ENCODE peak calls at places on chromosomes 5 and 9, in six cellular contexts. One of them, this sample, is unnamed.

GRCh38 chr5:93267736-93268135 is 313.3 kb downstream of the NR2F1-AS1 start:
- DNase-seq in SK-N-SH: no peak
- DNase-seq in GM12878: no peak
- DNase-seq in K562: no peak
- DNase-seq in H1: no peak
- DNase-seq in HepG2: no peak
- DNase-seq in this sample: no peak

GRCh38 chr5:38961691-38962090 is 112.5 kb downstream of the RICTOR start:
- DNase-seq in SK-N-SH: no peak
- DNase-seq in HepG2: no peak
- DNase-seq in K562: no peak
- DNase-seq in H1: no peak
- DNase-seq in GM12878: no peak
- DNase-seq in this sample: no peak

GRCh38 chr5:141692919-141693848 is 11.2 kb upstream of the ARAP3 start:
- DNase-seq in H1: no peak
- DNase-seq in GM12878: no peak
- DNase-seq in K562: peak; percentile 71
- DNase-seq in SK-N-SH: no peak
- DNase-seq in HepG2: no peak
- DNase-seq in this sample: no peak

GRCh38 chr5:9059920-9060691 is 485.8 kb downstream of the SEMA5A start:
- DNase-seq in SK-N-SH: no peak
- DNase-seq in H1: no peak
- DNase-seq in K562: no peak
- DNase-seq in GM12878: no peak
- DNase-seq in HepG2: no peak
- DNase-seq in this sample: no peak

GRCh38 chr5:2129581-2130272 is 247.0 kb upstream of the IRX4 start:
- DNase-seq in K562: no peak
- DNase-seq in HepG2: no peak
- DNase-seq in H1: no peak
- DNase-seq in SK-N-SH: no peak
- DNase-seq in GM12878: no peak
- DNase-seq in this sample: no peak

GRCh38 chr5:83956386-83956785 is 235.7 kb upstream of the HAPLN1 start:
- DNase-seq in H1: no peak
- DNase-seq in HepG2: no peak
- DNase-seq in SK-N-SH: no peak
- DNase-seq in K562: no peak
- DNase-seq in GM12878: no peak
- DNase-seq in this sample: no peak

GRCh38 chr5:145466533-145466932 is 368.6 kb downstream of the PRELID2 start:
- DNase-seq in K562: no peak
- DNase-seq in HepG2: no peak
- DNase-seq in GM12878: no peak
- DNase-seq in H1: no peak
- DNase-seq in SK-N-SH: no peak
- DNase-seq in this sample: no peak

GRCh38 chr9:78692871-78693270 is 395.9 kb downstream of the PSAT1 start:
- DNase-seq in H1: no peak
- DNase-seq in K562: no peak
- DNase-seq in SK-N-SH: no peak
- DNase-seq in HepG2: no peak
- DNase-seq in GM12878: no peak
- DNase-seq in this sample: no peak

GRCh38 chr5:92923885-92924284 is 657.1 kb downstream of the NR2F1-AS1 start:
- DNase-seq in GM12878: no peak
- DNase-seq in SK-N-SH: no peak
- DNase-seq in K562: no peak
- DNase-seq in HepG2: no peak
- DNase-seq in H1: no peak
- DNase-seq in this sample: no peak

GRCh38 chr5:115262405-115263247 is at the start of gene PGGT1B:
- DNase-seq in SK-N-SH: peak; percentile 90
- DNase-seq in GM12878: peak; percentile 19
- DNase-seq in K562: peak; percentile 76
- DNase-seq in H1: peak; percentile 86
- DNase-seq in HepG2: peak; percentile 58
- DNase-seq in this sample: peak; percentile 32

GRCh38 chr9:12732971-12733370 is 39.8 kb downstream of the TYRP1 start:
- DNase-seq in SK-N-SH: no peak
- DNase-seq in HepG2: no peak
- DNase-seq in K562: no peak
- DNase-seq in H1: no peak
- DNase-seq in GM12878: no peak
- DNase-seq in this sample: no peak

GRCh38 chr5:180601591-180602480 is 10.5 kb upstream of the SCGB3A1 start:
- DNase-seq in K562: no peak
- DNase-seq in HepG2: no peak
- DNase-seq in H1: no peak
- DNase-seq in SK-N-SH: peak; percentile 40
- DNase-seq in GM12878: no peak
- DNase-seq in this sample: no peak

DNA sequence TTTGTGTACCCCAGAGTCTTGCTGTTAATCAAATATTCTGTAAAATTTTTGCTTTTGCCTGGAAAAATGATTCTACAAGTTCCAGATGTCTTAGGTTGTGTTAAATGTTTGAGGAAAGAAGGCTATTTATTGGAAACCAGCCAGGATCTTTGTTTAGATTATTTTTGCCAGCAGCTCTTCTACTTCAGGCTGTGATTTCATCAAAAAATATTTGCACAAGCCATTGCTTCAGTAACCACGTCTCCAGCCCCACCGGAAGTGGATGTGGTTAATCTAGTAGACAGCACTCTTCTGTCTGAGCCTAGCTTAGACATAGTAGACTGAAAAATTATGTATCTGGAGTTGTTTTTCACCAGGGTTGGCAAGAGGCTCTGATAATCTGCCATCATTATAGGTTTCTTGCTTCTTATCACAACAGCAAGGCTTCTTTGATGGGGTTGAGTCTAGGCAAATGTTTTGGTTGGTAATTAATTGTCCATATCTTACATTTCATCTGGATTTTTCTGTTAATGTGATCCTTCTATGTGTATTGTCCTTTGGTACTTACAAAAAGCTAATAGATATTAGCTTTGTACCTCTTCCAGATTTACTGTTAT is 17.1 kb downstream of the KCTD16 start:
- DNase-seq in K562: no peak
- DNase-seq in HepG2: peak; percentile 27
- DNase-seq in H1: no peak
- DNase-seq in GM12878: peak; percentile 65
- DNase-seq in SK-N-SH: peak; percentile 45
- DNase-seq in this sample: no peak
- TF ChIP-seq JUND in K562: no peak
- TF ChIP-seq JUND in HepG2: no peak
- TF ChIP-seq JUND in H1: no peak
- TF ChIP-seq JUND in GM12878: no peak
- TF ChIP-seq JUND in SK-N-SH: peak; percentile 60
- TF ChIP-seq JUND in this sample: no peak

GRCh38 chr9:34732886-34733285 is 22.9 kb upstream of the CCL21 start:
- DNase-seq in K562: no peak
- DNase-seq in H1: no peak
- DNase-seq in SK-N-SH: no peak
- DNase-seq in HepG2: no peak
- DNase-seq in GM12878: no peak
- DNase-seq in this sample: no peak

GRCh38 chr9:34741628-34742027 is 31.7 kb upstream of the CCL21 start:
- DNase-seq in K562: no peak
- DNase-seq in SK-N-SH: no peak
- DNase-seq in H1: no peak
- DNase-seq in GM12878: no peak
- DNase-seq in HepG2: no peak
- DNase-seq in this sample: no peak

GRCh38 chr9:34734720-34735119 is 24.8 kb upstream of the CCL21 start:
- DNase-seq in K562: no peak
- DNase-seq in H1: no peak
- DNase-seq in SK-N-SH: no peak
- DNase-seq in GM12878: no peak
- DNase-seq in HepG2: no peak
- DNase-seq in this sample: no peak

GRCh38 chr9:34742710-34743109 is 32.8 kb upstream of the CCL21 start:
- DNase-seq in SK-N-SH: no peak
- DNase-seq in HepG2: no peak
- DNase-seq in K562: no peak
- DNase-seq in H1: no peak
- DNase-seq in GM12878: no peak
- DNase-seq in this sample: no peak

DNA sequence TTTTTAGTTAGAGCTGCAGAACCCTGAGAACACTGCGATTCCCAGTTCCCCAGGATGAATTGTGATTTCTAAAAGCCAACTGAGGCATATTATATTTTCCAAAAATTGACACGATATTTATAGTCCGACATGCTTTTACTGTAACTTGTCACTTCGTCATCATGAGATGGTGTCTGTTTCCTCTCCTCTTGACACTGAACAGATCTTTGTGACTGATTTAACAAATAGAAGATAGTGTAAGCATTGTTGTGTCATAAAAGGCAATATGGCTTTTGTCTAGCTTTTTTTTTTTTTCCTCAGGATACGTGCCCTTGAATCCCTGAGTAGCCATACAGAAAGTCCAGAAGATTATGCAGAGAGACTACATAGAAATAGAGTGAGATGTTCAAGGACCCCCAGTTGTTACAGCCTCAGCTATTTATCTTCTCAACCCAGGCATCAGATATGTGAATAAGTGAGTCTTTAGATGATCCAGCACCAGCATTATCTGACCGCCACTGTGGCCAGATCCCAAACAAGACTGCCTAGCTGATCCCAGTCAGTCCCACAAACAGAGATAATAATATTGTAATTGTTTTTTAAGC is 27.8 kb upstream of the CCL21 start:
- DNase-seq in GM12878: no peak
- DNase-seq in SK-N-SH: peak; percentile 55
- DNase-seq in H1: no peak
- DNase-seq in K562: no peak
- DNase-seq in HepG2: no peak
- DNase-seq in this sample: no peak
- H2AFZ ChIP-seq in GM12878: no peak overlapping the region
- H2AFZ ChIP-seq in SK-N-SH: no peak overlapping the region
- H2AFZ ChIP-seq in H1: no peak overlapping the region
- H2AFZ ChIP-seq in K562: no peak overlapping the region
- H2AFZ ChIP-seq in HepG2: no peak overlapping the region
- H2AFZ ChIP-seq in this sample: no peak overlapping the region

DNA sequence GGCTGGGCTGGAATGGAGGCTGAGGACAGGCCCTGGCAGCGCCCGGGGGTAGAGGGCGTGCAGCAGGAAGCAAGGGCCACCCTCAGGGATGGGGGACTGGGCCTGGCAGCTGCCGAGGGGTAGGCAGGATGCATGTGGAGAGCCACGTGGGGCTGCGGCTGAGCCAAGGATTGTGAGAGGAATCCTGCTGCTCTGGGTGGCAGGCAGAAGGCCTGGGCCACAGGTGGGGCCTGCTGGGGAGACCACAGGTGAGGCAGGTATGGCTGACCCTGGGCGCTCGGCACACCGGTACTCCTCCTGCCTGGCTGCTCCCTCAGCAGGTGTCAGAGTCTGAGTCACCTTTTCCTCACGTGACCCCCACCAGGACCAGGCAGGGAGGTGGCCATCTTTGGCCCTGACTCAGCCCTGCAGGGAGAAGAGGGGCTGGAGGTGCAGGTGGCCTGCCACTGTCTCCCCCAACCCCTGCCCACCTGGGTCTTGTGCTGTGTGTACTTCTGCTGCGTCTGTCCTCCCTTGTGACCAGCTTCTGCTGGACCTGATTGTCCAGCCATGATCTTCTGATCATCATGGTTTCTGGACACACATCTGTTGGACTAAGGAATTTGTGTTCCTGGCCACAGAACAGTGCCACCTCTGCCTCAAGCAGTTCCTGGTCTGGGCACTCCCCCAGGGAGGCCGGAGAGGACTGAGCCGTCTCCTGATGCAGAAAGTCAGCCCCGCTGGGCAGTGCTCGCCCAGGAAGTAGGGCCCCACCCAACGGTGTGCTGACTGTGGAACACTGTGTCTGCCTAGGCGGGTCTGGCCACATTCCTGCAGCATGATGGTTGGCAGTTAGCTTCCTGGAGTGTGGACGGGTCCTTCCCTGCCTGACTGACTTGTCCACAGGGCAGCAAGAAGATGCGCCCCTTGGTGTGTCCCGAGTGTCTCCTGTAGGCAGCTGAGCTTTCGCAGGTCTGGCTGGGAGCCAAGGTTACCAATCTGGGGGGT is 6.4 kb downstream of the ARRDC1 start:
- DNase-seq in GM12878: no peak
- DNase-seq in SK-N-SH: peak; percentile 36
- DNase-seq in K562: peak; percentile 42
- DNase-seq in HepG2: peak; percentile 47
- DNase-seq in H1: no peak
- DNase-seq in this sample: peak; percentile 90
- TF ChIP-seq JUND in GM12878: no peak
- TF ChIP-seq JUND in SK-N-SH: no peak
- TF ChIP-seq JUND in K562: peak; percentile 64
- TF ChIP-seq JUND in HepG2: no peak
- TF ChIP-seq JUND in H1: peak; percentile 39
- TF ChIP-seq JUND in this sample: no peak

GRCh38 chr5:89756955-89757354 is 652.6 kb downstream of the CETN3 start:
- DNase-seq in K562: no peak
- DNase-seq in HepG2: no peak
- DNase-seq in SK-N-SH: no peak
- DNase-seq in H1: no peak
- DNase-seq in GM12878: no peak
- DNase-seq in this sample: no peak

GRCh38 chr5:89759824-89760223 is 649.7 kb downstream of the CETN3 start:
- DNase-seq in HepG2: no peak
- DNase-seq in GM12878: no peak
- DNase-seq in K562: no peak
- DNase-seq in H1: no peak
- DNase-seq in SK-N-SH: no peak
- DNase-seq in this sample: no peak

GRCh38 chr5:89755024-89755423 is 654.5 kb downstream of the CETN3 start:
- DNase-seq in SK-N-SH: no peak
- DNase-seq in K562: no peak
- DNase-seq in H1: no peak
- DNase-seq in GM12878: no peak
- DNase-seq in HepG2: no peak
- DNase-seq in this sample: no peak
- H2AFZ ChIP-seq in SK-N-SH: no peak overlapping the region
- H2AFZ ChIP-seq in K562: no peak overlapping the region
- H2AFZ ChIP-seq in H1: no peak overlapping the region
- H2AFZ ChIP-seq in GM12878: no peak overlapping the region
- H2AFZ ChIP-seq in HepG2: no peak overlapping the region
- H2AFZ ChIP-seq in this sample: no peak overlapping the region

GRCh38 chr9:129026442-129027223 is 1.5 kb downstream of the SH3GLB2 start:
- DNase-seq in HepG2: peak; percentile 20
- DNase-seq in SK-N-SH: peak; percentile 91
- DNase-seq in GM12878: no peak
- DNase-seq in H1: no peak
- DNase-seq in K562: peak; percentile 29
- DNase-seq in this sample: no peak
- TF ChIP-seq JUND in HepG2: no peak
- TF ChIP-seq JUND in SK-N-SH: no peak
- TF ChIP-seq JUND in GM12878: no peak
- TF ChIP-seq JUND in H1: no peak
- TF ChIP-seq JUND in K562: no peak
- TF ChIP-seq JUND in this sample: no peak